ENCODE peak calls at places on chromosomes 4 and X, in eight cellular contexts. One of them, this sample, is unnamed.
A peak's percentile ranks its signal among the peaks of the same experiment; 100 is the strongest.

GRCh38 chr4:138841341-138841740 is 174.2 kb upstream of the NOCT start:
- DNase-seq in IMR-90: no peak
- DNase-seq in tibial nerve: no peak
- DNase-seq in left lung: no peak
- DNase-seq in BE2C: no peak
- DNase-seq in pancreas: no peak
- DNase-seq in bronchial epithelial cell: no peak
- DNase-seq in A549: no peak
- DNase-seq in this sample: no peak

GRCh38 chr4:176906693-176907092 is 114.0 kb upstream of the VEGFC start:
- DNase-seq in A549: no peak
- DNase-seq in tibial nerve: no peak
- DNase-seq in BE2C: no peak
- DNase-seq in pancreas: no peak
- DNase-seq in left lung: no peak
- DNase-seq in bronchial epithelial cell: no peak
- DNase-seq in IMR-90: no peak
- DNase-seq in this sample: no peak

GRCh38 chrX:5916945-5917344 is 311.7 kb downstream of the NLGN4X start:
- DNase-seq in BE2C: no peak
- DNase-seq in left lung: no peak
- DNase-seq in bronchial epithelial cell: no peak
- DNase-seq in IMR-90: no peak
- DNase-seq in pancreas: no peak
- DNase-seq in A549: no peak
- DNase-seq in tibial nerve: no peak
- DNase-seq in this sample: no peak

GRCh38 chrX:13263560-13264251 is 56.1 kb downstream of the ATXN3L start:
- DNase-seq in tibial nerve: no peak
- DNase-seq in bronchial epithelial cell: peak; percentile 54
- DNase-seq in A549: no peak
- DNase-seq in pancreas: no peak
- DNase-seq in left lung: no peak
- DNase-seq in BE2C: no peak
- DNase-seq in IMR-90: no peak
- DNase-seq in this sample: no peak

GRCh38 chrX:276588-277171 is 4.5 kb upstream of the PLCXD1 start:
- DNase-seq in bronchial epithelial cell: peak; percentile 78
- DNase-seq in pancreas: peak; percentile 65
- DNase-seq in BE2C: no peak
- DNase-seq in A549: peak; percentile 61
- DNase-seq in left lung: peak; percentile 88
- DNase-seq in IMR-90: peak; percentile 76
- DNase-seq in tibial nerve: no peak
- DNase-seq in this sample: no peak

GRCh38 chr4:143699331-143700059 is 980 bp downstream of the FREM3 start:
- DNase-seq in IMR-90: no peak
- DNase-seq in A549: no peak
- DNase-seq in bronchial epithelial cell: no peak
- DNase-seq in BE2C: no peak
- DNase-seq in left lung: peak; percentile 62
- DNase-seq in tibial nerve: no peak
- DNase-seq in pancreas: no peak
- DNase-seq in this sample: no peak

GRCh38 chr4:2332201-2332975 is 70.5 kb upstream of the MXD4 start:
- DNase-seq in pancreas: no peak
- DNase-seq in tibial nerve: no peak
- DNase-seq in IMR-90: no peak
- DNase-seq in bronchial epithelial cell: no peak
- DNase-seq in A549: no peak
- DNase-seq in left lung: no peak
- DNase-seq in BE2C: no peak
- DNase-seq in this sample: no peak

GRCh38 chr4:8857682-8858187 is 13.9 kb downstream of the HMX1 start:
- DNase-seq in IMR-90: no peak
- DNase-seq in A549: no peak
- DNase-seq in tibial nerve: no peak
- DNase-seq in pancreas: no peak
- DNase-seq in BE2C: no peak
- DNase-seq in left lung: peak; percentile 67
- DNase-seq in bronchial epithelial cell: no peak
- DNase-seq in this sample: no peak

GRCh38 chr4:77538574-77539157 is 67.0 kb upstream of the CXCL13 start:
- DNase-seq in BE2C: no peak
- DNase-seq in IMR-90: no peak
- DNase-seq in pancreas: peak; percentile 56
- DNase-seq in left lung: no peak
- DNase-seq in A549: peak; percentile 4
- DNase-seq in bronchial epithelial cell: peak; percentile 94
- DNase-seq in tibial nerve: no peak
- DNase-seq in this sample: no peak

GRCh38 chrX:56804867-56805266 is 75.8 kb downstream of the NBDY start:
- DNase-seq in pancreas: no peak
- DNase-seq in tibial nerve: no peak
- DNase-seq in bronchial epithelial cell: peak; percentile 75
- DNase-seq in A549: no peak
- DNase-seq in IMR-90: no peak
- DNase-seq in left lung: no peak
- DNase-seq in BE2C: no peak
- DNase-seq in this sample: no peak

GRCh38 chrX:137915466-137915865 is 349.5 kb downstream of the ZIC3 start:
- DNase-seq in bronchial epithelial cell: no peak
- DNase-seq in A549: no peak
- DNase-seq in pancreas: no peak
- DNase-seq in tibial nerve: no peak
- DNase-seq in BE2C: peak; percentile 25
- DNase-seq in left lung: no peak
- DNase-seq in IMR-90: no peak
- DNase-seq in this sample: no peak

GRCh38 chr4:169802871-169803270 is 45.1 kb upstream of the HPF1 start:
- DNase-seq in pancreas: no peak
- DNase-seq in bronchial epithelial cell: no peak
- DNase-seq in A549: no peak
- DNase-seq in BE2C: no peak
- DNase-seq in IMR-90: no peak
- DNase-seq in left lung: no peak
- DNase-seq in tibial nerve: no peak
- DNase-seq in this sample: no peak

GRCh38 chr4:112031712-112032328 is 113.4 kb upstream of the FAM241A start:
- DNase-seq in left lung: no peak
- DNase-seq in IMR-90: peak; percentile 50
- DNase-seq in BE2C: peak; percentile 17
- DNase-seq in bronchial epithelial cell: peak; percentile 49
- DNase-seq in A549: peak; percentile 7
- DNase-seq in tibial nerve: no peak
- DNase-seq in pancreas: no peak
- DNase-seq in this sample: peak; percentile 24

GRCh38 chr4:183961772-183962171 is 56.7 kb downstream of the STOX2 start:
- DNase-seq in left lung: no peak
- DNase-seq in bronchial epithelial cell: no peak
- DNase-seq in BE2C: no peak
- DNase-seq in tibial nerve: no peak
- DNase-seq in pancreas: no peak
- DNase-seq in A549: no peak
- DNase-seq in IMR-90: no peak
- DNase-seq in this sample: no peak

GRCh38 chr4:189656551-189657165 is 284.0 kb upstream of the FRG1 start:
- DNase-seq in tibial nerve: no peak
- DNase-seq in left lung: no peak
- DNase-seq in pancreas: no peak
- DNase-seq in A549: no peak
- DNase-seq in BE2C: peak; percentile 64
- DNase-seq in bronchial epithelial cell: no peak
- DNase-seq in IMR-90: no peak
- DNase-seq in this sample: no peak

GRCh38 chrX:108178099-108178498 is 86.5 kb downstream of the ATG4A start:
- DNase-seq in A549: no peak
- DNase-seq in BE2C: no peak
- DNase-seq in left lung: no peak
- DNase-seq in IMR-90: no peak
- DNase-seq in pancreas: no peak
- DNase-seq in bronchial epithelial cell: no peak
- DNase-seq in tibial nerve: no peak
- DNase-seq in this sample: no peak

DNA sequence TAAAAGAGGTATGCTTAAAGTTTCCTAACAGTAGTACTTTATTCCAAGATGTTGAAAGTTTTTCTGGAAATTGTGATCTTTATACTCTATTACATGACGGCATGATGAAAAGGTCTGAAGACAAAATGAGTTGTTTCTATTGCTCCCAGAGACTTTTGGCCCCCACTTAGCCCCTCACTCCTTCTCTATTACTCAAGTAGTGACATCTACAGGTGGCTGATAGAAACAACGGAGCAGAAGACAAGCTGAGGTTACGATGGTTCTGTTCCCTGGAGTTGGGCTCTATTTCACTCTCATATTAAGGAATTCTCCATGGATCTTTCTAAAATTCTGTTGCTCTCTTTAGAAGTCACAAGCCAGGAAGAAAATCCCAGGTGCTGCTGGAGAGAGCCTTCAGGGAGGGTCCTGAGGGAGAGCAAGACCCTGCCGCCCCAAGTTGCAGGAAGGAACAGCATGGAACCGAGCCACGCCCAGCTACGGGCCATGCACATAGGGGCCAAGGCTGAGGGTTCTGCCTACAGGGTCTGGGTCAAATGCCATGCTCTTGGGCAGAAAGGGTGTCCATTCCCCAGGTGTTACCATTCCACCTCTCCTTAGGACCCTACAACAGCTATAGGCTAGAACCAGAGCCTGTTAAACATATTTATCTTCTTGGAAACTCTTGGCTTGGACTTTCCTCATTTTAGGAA is 22.7 kb downstream of the RPL9 start:
- DNase-seq in A549: no peak
- DNase-seq in pancreas: no peak
- DNase-seq in left lung: no peak
- DNase-seq in tibial nerve: no peak
- DNase-seq in IMR-90: no peak
- DNase-seq in BE2C: no peak
- DNase-seq in bronchial epithelial cell: no peak
- DNase-seq in this sample: no peak
- TF ChIP-seq CTCF in A549: peak; percentile 31
- TF ChIP-seq CTCF in pancreas: no peak
- TF ChIP-seq CTCF in left lung: no peak
- TF ChIP-seq CTCF in tibial nerve: no peak
- TF ChIP-seq CTCF in IMR-90: peak; percentile 5
- TF ChIP-seq CTCF in BE2C: no peak
- TF ChIP-seq CTCF in bronchial epithelial cell: peak; percentile 8
- TF ChIP-seq CTCF in this sample: peak; percentile 10

GRCh38 chr4:164977243-164978164 is at the start of gene TRIM61:
- DNase-seq in pancreas: peak; percentile 26
- DNase-seq in BE2C: peak; percentile 89
- DNase-seq in A549: no peak
- DNase-seq in tibial nerve: no peak
- DNase-seq in bronchial epithelial cell: no peak
- DNase-seq in IMR-90: peak; percentile 54
- DNase-seq in left lung: peak; percentile 84
- DNase-seq in this sample: no peak
- H3K4me3 ChIP-seq in pancreas: peak within 1 kb of the TSS; percentile 8
- H3K4me3 ChIP-seq in BE2C: peak within 1 kb of the TSS; percentile 80
- H3K4me3 ChIP-seq in A549: no peak within 1 kb of the TSS
- H3K4me3 ChIP-seq in tibial nerve: peak within 1 kb of the TSS; percentile 50
- H3K4me3 ChIP-seq in bronchial epithelial cell: peak within 1 kb of the TSS; percentile 26
- H3K4me3 ChIP-seq in IMR-90: peak within 1 kb of the TSS; percentile 79
- H3K4me3 ChIP-seq in left lung: peak within 1 kb of the TSS; percentile 55
- H3K4me3 ChIP-seq in this sample: peak within 1 kb of the TSS; percentile 46

GRCh38 chr4:155875878-155876277 is 9.8 kb upstream of the ASIC5 start:
- DNase-seq in BE2C: no peak
- DNase-seq in pancreas: no peak
- DNase-seq in IMR-90: no peak
- DNase-seq in tibial nerve: no peak
- DNase-seq in bronchial epithelial cell: no peak
- DNase-seq in A549: no peak
- DNase-seq in left lung: no peak
- DNase-seq in this sample: no peak

GRCh38 chr4:155883895-155884294 is 17.8 kb upstream of the ASIC5 start:
- DNase-seq in IMR-90: no peak
- DNase-seq in A549: no peak
- DNase-seq in BE2C: no peak
- DNase-seq in tibial nerve: no peak
- DNase-seq in pancreas: no peak
- DNase-seq in left lung: no peak
- DNase-seq in bronchial epithelial cell: no peak
- DNase-seq in this sample: no peak

GRCh38 chr4:155881555-155881954 is 15.5 kb upstream of the ASIC5 start:
- DNase-seq in IMR-90: no peak
- DNase-seq in tibial nerve: no peak
- DNase-seq in A549: no peak
- DNase-seq in bronchial epithelial cell: no peak
- DNase-seq in pancreas: no peak
- DNase-seq in left lung: no peak
- DNase-seq in BE2C: no peak
- DNase-seq in this sample: no peak

GRCh38 chr4:155878611-155879010 is 12.5 kb upstream of the ASIC5 start:
- DNase-seq in pancreas: no peak
- DNase-seq in bronchial epithelial cell: no peak
- DNase-seq in A549: no peak
- DNase-seq in left lung: no peak
- DNase-seq in BE2C: no peak
- DNase-seq in tibial nerve: no peak
- DNase-seq in IMR-90: no peak
- DNase-seq in this sample: no peak

GRCh38 chr4:155879767-155880166 is 13.7 kb upstream of the ASIC5 start:
- DNase-seq in bronchial epithelial cell: no peak
- DNase-seq in tibial nerve: no peak
- DNase-seq in left lung: no peak
- DNase-seq in pancreas: no peak
- DNase-seq in A549: no peak
- DNase-seq in BE2C: no peak
- DNase-seq in IMR-90: no peak
- DNase-seq in this sample: no peak
- TF ChIP-seq CTCF in bronchial epithelial cell: no peak
- TF ChIP-seq CTCF in tibial nerve: no peak
- TF ChIP-seq CTCF in left lung: no peak
- TF ChIP-seq CTCF in pancreas: no peak
- TF ChIP-seq CTCF in A549: no peak
- TF ChIP-seq CTCF in BE2C: no peak
- TF ChIP-seq CTCF in IMR-90: no peak
- TF ChIP-seq CTCF in this sample: no peak

DNA sequence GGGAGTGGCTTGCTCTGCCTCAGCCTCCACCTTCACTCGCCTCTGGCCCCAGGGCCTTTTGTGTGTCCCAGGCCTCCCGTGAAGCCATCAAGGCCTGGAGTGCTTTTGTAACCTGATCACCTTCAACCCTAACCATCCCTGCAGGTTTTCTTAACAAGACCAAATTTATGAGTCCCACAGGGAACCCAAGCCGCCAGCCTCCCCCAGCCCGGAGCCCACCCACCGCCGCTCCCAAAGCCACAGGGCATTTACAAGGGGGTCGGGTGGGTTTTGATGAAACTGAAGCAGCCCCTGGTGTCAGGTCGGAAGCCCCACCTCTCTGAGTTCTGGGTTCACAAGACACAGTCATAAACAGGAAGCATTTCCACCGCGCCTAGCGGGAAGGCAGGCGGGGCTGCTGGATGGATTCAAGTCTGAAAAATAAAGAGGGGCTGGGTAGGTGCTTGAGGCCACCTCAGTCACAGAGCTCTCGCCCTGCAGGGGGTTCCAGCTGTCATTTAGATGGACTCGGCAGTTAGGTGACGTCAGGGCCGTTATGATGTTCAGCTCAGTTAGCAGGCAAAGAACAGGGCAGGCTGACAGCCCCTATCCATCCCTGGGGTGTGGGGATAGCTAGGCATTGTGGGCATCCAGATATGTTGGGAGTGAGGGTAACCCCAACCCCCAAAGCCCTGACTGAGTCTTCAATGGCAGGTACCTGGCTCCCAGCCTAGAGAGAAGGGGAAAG is 128.5 kb downstream of the BCOR start:
- DNase-seq in tibial nerve: no peak
- DNase-seq in BE2C: no peak
- DNase-seq in bronchial epithelial cell: no peak
- DNase-seq in IMR-90: no peak
- DNase-seq in left lung: no peak
- DNase-seq in pancreas: no peak
- DNase-seq in A549: no peak
- DNase-seq in this sample: no peak
- H3K4me3 ChIP-seq in tibial nerve: no peak overlapping the region
- H3K4me3 ChIP-seq in BE2C: no peak overlapping the region
- H3K4me3 ChIP-seq in bronchial epithelial cell: no peak overlapping the region
- H3K4me3 ChIP-seq in IMR-90: no peak overlapping the region
- H3K4me3 ChIP-seq in left lung: no peak overlapping the region
- H3K4me3 ChIP-seq in pancreas: no peak overlapping the region
- H3K4me3 ChIP-seq in A549: no peak overlapping the region
- H3K4me3 ChIP-seq in this sample: no peak overlapping the region

This sample was measured in AG09309.